ENCODE peak calls at places on chromosomes 6 and 20, in nine cellular contexts. Z, O, M, G, E, Y, X, H and A are unnamed samples.

GRCh38 chr6:24589334-24589733 is 56.7 kb downstream of the KIAA0319 start:
- DNase-seq in G (no peak), O (no peak), Z (no peak), E (no peak), H (no peak), Y (no peak), X (peak; percentile 44), M (no peak), A (no peak)

GRCh38 chr6:132484680-132485018 is 28.3 kb downstream of the STX7 start:
- DNase-seq in H (no peak), X (no peak), M (no peak), E (no peak), Y (no peak), G (no peak), Z (no peak), O (no peak), A (no peak)

GRCh38 chr6:16669227-16669626 is 92.0 kb downstream of the ATXN1 start:
- DNase-seq in H (no peak), Y (no peak), E (no peak), G (peak; percentile 91), M (no peak), Z (no peak), O (no peak), X (no peak), A (no peak)

GRCh38 chr20:61724376-61724775 is 341.3 kb downstream of the TAF4 start:
- DNase-seq in G (no peak), Z (no peak), Y (no peak), E (no peak), O (no peak), X (no peak), H (peak; percentile 86), M (no peak), A (no peak)

GRCh38 chr20:58019027-58019849 is 209.2 kb downstream of the ANKRD60 start:
- DNase-seq in X (no peak), M (no peak), Y (no peak), O (no peak), E (no peak), H (no peak), G (peak; percentile 1), Z (no peak), A (peak; percentile 64)

GRCh38 chr6:92427408-92427905 is 991.9 kb downstream of the EPHA7 start:
- DNase-seq in O (no peak), E (no peak), Z (no peak), M (no peak), H (no peak), G (no peak), Y (no peak), X (no peak), A (no peak)

GRCh38 chr20:57840504-57841296 is 130.9 kb upstream of the PMEPA1 start:
- DNase-seq in G (no peak), E (no peak), M (no peak), Z (no peak), Y (no peak), X (peak; percentile 70), H (no peak), O (no peak), A (peak; percentile 49)

GRCh38 chr20:45392733-45393132 is 14.6 kb upstream of the TP53TG5 start:
- DNase-seq in X (no peak), E (no peak), G (no peak), Y (no peak), H (no peak), O (no peak), M (no peak), Z (no peak), A (no peak)

GRCh38 chr6:154928325-154928922 is 66.7 kb upstream of the TIAM2 start:
- DNase-seq in H (peak; percentile 85), X (no peak), G (peak; percentile 78), Z (peak; percentile 40), O (peak; percentile 28), Y (peak; percentile 75), E (peak; percentile 52), M (peak; percentile 62), A (no peak)

GRCh38 chr6:52416629-52417151 is 3.5 kb upstream of the EFHC1 start:
- DNase-seq in E (peak; percentile 46), G (peak; percentile 77), X (no peak), M (peak; percentile 58), H (peak; percentile 76), O (no peak), Y (peak; percentile 56), Z (peak; percentile 53), A (no peak)

GRCh38 chr6:16043171-16044142 is 85.4 kb upstream of the MYLIP start:
- DNase-seq in O (no peak), Z (no peak), M (no peak), H (no peak), X (no peak), E (no peak), Y (peak; percentile 39), G (peak; percentile 19), A (no peak)

GRCh38 chr6:52013035-52013434 is 74.4 kb downstream of the PKHD1 start:
- DNase-seq in Y (no peak), H (no peak), X (no peak), E (peak; percentile 63), Z (no peak), M (no peak), G (peak; percentile 8), O (no peak), A (no peak)

GRCh38 chr6:7124114-7124513 is 16.4 kb downstream of the RREB1 start:
- DNase-seq in G (no peak), E (no peak), M (no peak), O (no peak), H (no peak), Z (no peak), X (no peak), Y (no peak), A (no peak)

GRCh38 chr6:125307964-125308615 is 6.3 kb upstream of the HDDC2 start:
- DNase-seq in M (no peak), O (no peak), Y (no peak), H (no peak), G (no peak), E (peak; percentile 48), Z (no peak), X (no peak), A (no peak)

GRCh38 chr6:125312478-125312877 is 10.7 kb upstream of the HDDC2 start:
- DNase-seq in H (no peak), X (no peak), G (peak; percentile 28), O (no peak), Y (no peak), Z (no peak), M (no peak), E (no peak), A (no peak)

GRCh38 chr6:125314019-125314581 is 12.3 kb upstream of the HDDC2 start:
- DNase-seq in Y (peak; percentile 38), E (peak; percentile 53), Z (no peak), G (peak; percentile 75), X (no peak), O (no peak), M (peak; percentile 54), H (peak; percentile 85), A (no peak)

GRCh38 chr6:125312950-125313349 is 11.2 kb upstream of the HDDC2 start:
- DNase-seq in Y (no peak), O (no peak), Z (no peak), M (no peak), E (no peak), G (no peak), H (no peak), X (no peak), A (no peak)

DNA sequence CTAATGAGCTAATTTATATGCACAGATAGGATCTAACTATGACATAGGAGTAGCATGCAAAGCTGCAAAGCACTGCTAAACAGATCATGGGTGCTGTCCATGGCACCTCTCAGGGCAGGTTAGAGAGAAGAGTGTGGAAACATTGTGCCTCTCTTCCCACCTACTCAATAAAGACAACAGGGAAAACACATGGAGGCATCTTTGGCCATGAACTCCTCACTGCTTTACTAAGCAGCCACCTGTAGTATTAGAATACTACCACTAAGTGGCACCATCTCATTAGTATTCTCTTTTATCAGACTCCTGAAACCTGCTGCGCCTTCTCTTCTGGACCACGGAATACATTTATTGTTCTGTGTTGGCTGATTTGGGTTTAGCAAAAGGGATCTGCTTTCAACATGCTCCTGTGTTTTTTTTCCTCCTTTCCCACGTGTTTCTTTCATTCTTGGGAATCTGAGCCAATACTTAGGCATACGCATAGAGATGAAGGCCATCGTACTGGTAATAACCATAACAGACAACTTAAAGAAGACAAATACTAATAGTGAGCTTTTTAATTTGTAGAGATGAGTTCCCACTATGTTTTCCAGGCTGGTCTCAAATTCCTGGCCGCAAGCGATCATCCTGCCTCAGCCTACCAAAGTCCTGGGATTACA is 9.4 kb upstream of the HDDC2 start:
- DNase-seq in E (peak; percentile 32), G (peak; percentile 70), M (peak; percentile 49), O (no peak), Y (peak; percentile 34), Z (no peak), H (peak; percentile 57), X (no peak), A (no peak)
- TF ChIP-seq CTCF in E (peak; percentile 73), G (peak; percentile 77), M (peak; percentile 74), O (no peak), Y (peak; percentile 62), Z (peak; percentile 62), H (peak; percentile 92), X (peak; percentile 85), A (peak; percentile 92)

GRCh38 chr6:113959235-113959634 is 11.7 kb downstream of the HDAC2 start:
- DNase-seq in H (no peak), X (no peak), Z (no peak), E (no peak), Y (no peak), M (no peak), O (no peak), G (no peak), A (no peak)
- TF ChIP-seq CTCF in H (no peak), X (no peak), Z (no peak), E (no peak), Y (no peak), M (no peak), O (no peak), G (no peak), A (no peak)

GRCh38 chr6:8481727-8482126 is 46.4 kb upstream of the SLC35B3 start:
- DNase-seq in X (no peak), M (no peak), E (no peak), H (no peak), Z (no peak), Y (peak; percentile 21), G (peak; percentile 18), O (no peak), A (no peak)
- TF ChIP-seq CTCF in X (no peak), M (peak; percentile 19), E (no peak), H (peak; percentile 68), Z (peak; percentile 44), Y (no peak), G (peak; percentile 43), O (no peak), A (peak; percentile 30)

GRCh38 chr20:32891926-32892660 is 33.4 kb downstream of the EFCAB8 start:
- DNase-seq in E (no peak), Z (no peak), O (no peak), Y (peak; percentile 22), X (no peak), M (no peak), G (no peak), H (no peak), A (no peak)

GRCh38 chr20:32893263-32893877 is 34.6 kb downstream of the EFCAB8 start:
- DNase-seq in Y (no peak), M (no peak), G (no peak), O (no peak), E (no peak), X (no peak), H (no peak), Z (no peak), A (no peak)

GRCh38 chr20:32891491-32891890 is 32.8 kb downstream of the EFCAB8 start:
- DNase-seq in X (no peak), O (no peak), G (no peak), Y (no peak), Z (no peak), H (no peak), E (no peak), M (no peak), A (no peak)

GRCh38 chr20:32894711-32895355 is 36.1 kb downstream of the EFCAB8 start:
- DNase-seq in G (no peak), E (no peak), Y (no peak), O (no peak), M (no peak), Z (no peak), H (no peak), X (no peak), A (no peak)

GRCh38 chr20:32893878-32894483 is 35.3 kb downstream of the EFCAB8 start:
- DNase-seq in M (peak; percentile 50), E (no peak), H (peak; percentile 92), O (no peak), X (no peak), Z (no peak), Y (peak; percentile 68), G (peak; percentile 12), A (no peak)
- TF ChIP-seq CTCF in M (peak; percentile 51), E (peak; percentile 21), H (peak; percentile 98), O (no peak), X (peak; percentile 28), Z (peak; percentile 44), Y (peak; percentile 52), G (peak; percentile 48), A (peak; percentile 54)